ENCODE peak calls at places on chromosomes 13 and 19, in four cellular contexts. O, R, X and G are unnamed samples.

GRCh38 chr19:33699754-33700407 is 78.1 kb downstream of the CHST8 start:
- DNase-seq in X (peak; percentile 36), O (no peak), R (no peak), G (no peak)

GRCh38 chr19:53432088-53432661 is 391 bp downstream of the ZNF761 start:
- DNase-seq in R (no peak), X (peak; percentile 73), O (peak; percentile 13), G (peak; percentile 19)

GRCh38 chr19:31220540-31220939 is 128.7 kb downstream of the TSHZ3 start:
- DNase-seq in R (no peak), X (no peak), O (peak; percentile 38), G (no peak)

GRCh38 chr13:49629947-49630346 is 1.6 kb downstream of the ARL11 start:
- DNase-seq in O (no peak), R (no peak), X (no peak), G (no peak)

GRCh38 chr13:49697468-49697867 is 6.2 kb upstream of the EBPL start:
- DNase-seq in X (no peak), O (no peak), R (no peak), G (no peak)

GRCh38 chr19:18197941-18198340 is 4.9 kb downstream of the MPV17L2 start:
- DNase-seq in O (no peak), R (no peak), X (no peak), G (no peak)

GRCh38 chr19:12133069-12133468 is 7.1 kb downstream of the ZNF20 start:
- DNase-seq in O (peak; percentile 23), X (no peak), R (no peak), G (no peak)

GRCh38 chr13:102089722-102090121 is 312.1 kb downstream of the FGF14 start:
- DNase-seq in X (no peak), R (no peak), O (no peak), G (no peak)

GRCh38 chr13:40271511-40271910 is 394.9 kb downstream of the FOXO1 start:
- DNase-seq in X (no peak), R (no peak), O (no peak), G (no peak)